ENCODE peak calls at places on chromosome 6, in six cellular contexts. One of them, this sample, is unnamed.

GRCh38 chr6:5998236-5998635 is 8.5 kb downstream of the NRN1 start:
- DNase-seq in C1 segment of cervical spinal cord: peak; percentile 45
- DNase-seq in WERI-Rb-1: no peak
- DNase-seq in heart left ventricle: no peak
- DNase-seq in NK-92 treated with Interleukin-12 subunit alpha and Interleukin-12 subunit beta, amount 100 ng/mL, for 24 hours: no peak
- DNase-seq in stromal cell of bone marrow: no peak
- DNase-seq in this sample: no peak

GRCh38 chr6:37689356-37689755 is 8.3 kb downstream of the MDGA1 start:
- DNase-seq in C1 segment of cervical spinal cord: no peak
- DNase-seq in stromal cell of bone marrow: no peak
- DNase-seq in NK-92 treated with Interleukin-12 subunit alpha and Interleukin-12 subunit beta, amount 100 ng/mL, for 24 hours: no peak
- DNase-seq in heart left ventricle: no peak
- DNase-seq in WERI-Rb-1: no peak
- DNase-seq in this sample: no peak

GRCh38 chr6:38973178-38974057 is 75.2 kb upstream of the GLP1R start:
- DNase-seq in C1 segment of cervical spinal cord: peak; percentile 3
- DNase-seq in stromal cell of bone marrow: peak; percentile 47
- DNase-seq in NK-92 treated with Interleukin-12 subunit alpha and Interleukin-12 subunit beta, amount 100 ng/mL, for 24 hours: no peak
- DNase-seq in heart left ventricle: no peak
- DNase-seq in WERI-Rb-1: peak; percentile 57
- DNase-seq in this sample: peak; percentile 61

GRCh38 chr6:8014947-8015346 is 49.2 kb downstream of the BLOC1S5 start:
- DNase-seq in heart left ventricle: no peak
- DNase-seq in C1 segment of cervical spinal cord: no peak
- DNase-seq in stromal cell of bone marrow: no peak
- DNase-seq in NK-92 treated with Interleukin-12 subunit alpha and Interleukin-12 subunit beta, amount 100 ng/mL, for 24 hours: no peak
- DNase-seq in WERI-Rb-1: no peak
- DNase-seq in this sample: no peak

GRCh38 chr6:3383525-3383924 is 73.3 kb downstream of the SLC22A23 start:
- DNase-seq in NK-92 treated with Interleukin-12 subunit alpha and Interleukin-12 subunit beta, amount 100 ng/mL, for 24 hours: no peak
- DNase-seq in stromal cell of bone marrow: no peak
- DNase-seq in heart left ventricle: no peak
- DNase-seq in WERI-Rb-1: no peak
- DNase-seq in C1 segment of cervical spinal cord: no peak
- DNase-seq in this sample: no peak

GRCh38 chr6:28488916-28489365 is 26.7 kb downstream of the GPX6 start:
- DNase-seq in stromal cell of bone marrow: peak; percentile 24
- DNase-seq in C1 segment of cervical spinal cord: no peak
- DNase-seq in heart left ventricle: no peak
- DNase-seq in WERI-Rb-1: no peak
- DNase-seq in NK-92 treated with Interleukin-12 subunit alpha and Interleukin-12 subunit beta, amount 100 ng/mL, for 24 hours: no peak
- DNase-seq in this sample: peak; percentile 39

GRCh38 chr6:71289039-71289801 is 609 bp downstream of the OGFRL1 start:
- DNase-seq in C1 segment of cervical spinal cord: peak; percentile 40
- DNase-seq in heart left ventricle: peak; percentile 55
- DNase-seq in WERI-Rb-1: no peak
- DNase-seq in NK-92 treated with Interleukin-12 subunit alpha and Interleukin-12 subunit beta, amount 100 ng/mL, for 24 hours: no peak
- DNase-seq in stromal cell of bone marrow: no peak
- DNase-seq in this sample: peak; percentile 42

GRCh38 chr6:90080876-90081464 is 186.7 kb downstream of the GJA10 start:
- DNase-seq in NK-92 treated with Interleukin-12 subunit alpha and Interleukin-12 subunit beta, amount 100 ng/mL, for 24 hours: peak; percentile 17
- DNase-seq in heart left ventricle: no peak
- DNase-seq in stromal cell of bone marrow: no peak
- DNase-seq in WERI-Rb-1: no peak
- DNase-seq in C1 segment of cervical spinal cord: no peak
- DNase-seq in this sample: no peak

This sample was measured in AG20443.